ENCODE peak calls at places on chromosome 9, in five cellular contexts. O is esophagus squamous epithelium, H is breast epithelium, B is uterus, D is coronary artery. N is an unnamed sample.

GRCh38 chr9:27626629-27627564 is 53.6 kb upstream of the C9orf72 start:
- DNase-seq in O (no peak), H (no peak), B (no peak), D (no peak), N (no peak)

GRCh38 chr9:94692601-94693000 is 33.9 kb upstream of the AOPEP start:
- DNase-seq in O (no peak), H (no peak), B (no peak), D (no peak), N (no peak)

GRCh38 chr9:129757045-129757444 is 4.2 kb upstream of the PTGES start:
- DNase-seq in O (no peak), H (no peak), B (no peak), D (no peak), N (no peak)

GRCh38 chr9:134475051-134475790 is 149.0 kb downstream of the RXRA start:
- DNase-seq in O (no peak), H (no peak), B (peak; percentile 83), D (no peak), N (no peak)

GRCh38 chr9:7081065-7081600 is 323.4 kb downstream of the KDM4C start:
- DNase-seq in O (no peak), H (no peak), B (no peak), D (no peak), N (no peak)

GRCh38 chr9:33408087-33408486 is 5.7 kb upstream of the AQP7 start:
- DNase-seq in O (no peak), H (no peak), B (no peak), D (no peak), N (no peak)

GRCh38 chr9:5193345-5193744 is 7.9 kb upstream of the INSL6 start:
- DNase-seq in O (no peak), H (no peak), B (no peak), D (no peak), N (no peak)

GRCh38 chr9:126456396-126456795 is 129.8 kb downstream of the MVB12B start:
- DNase-seq in O (no peak), H (no peak), B (no peak), D (peak; percentile 19), N (no peak)

GRCh38 chr9:34279431-34279830 is 49.6 kb downstream of the KIF24 start:
- DNase-seq in O (no peak), H (no peak), B (peak; percentile 22), D (no peak), N (no peak)

GRCh38 chr9:85237478-85237877 is 504.3 kb downstream of the AGTPBP1 start:
- DNase-seq in O (no peak), H (no peak), B (no peak), D (no peak), N (no peak)

GRCh38 chr9:122348288-122348777 is 22.5 kb upstream of the PTGS1 start:
- DNase-seq in O (no peak), H (no peak), B (no peak), D (no peak), N (no peak)

GRCh38 chr9:116149844-116150243 is 3.7 kb upstream of the PAPPA start:
- DNase-seq in O (no peak), H (no peak), B (no peak), D (no peak), N (no peak)

GRCh38 chr9:134575103-134575816 is 66.3 kb upstream of the COL5A1 start:
- DNase-seq in O (no peak), H (no peak), B (no peak), D (peak; percentile 26), N (peak; percentile 59)

GRCh38 chr9:123331303-123331702 is 24.7 kb upstream of the CRB2 start:
- DNase-seq in O (no peak), H (no peak), B (no peak), D (no peak), N (no peak)

GRCh38 chr9:100267211-100267610 is 85.5 kb downstream of the TEX10 start:
- DNase-seq in O (no peak), H (no peak), B (no peak), D (no peak), N (no peak)
- H3K27ac ChIP-seq in O (no peak overlapping the region), H (no peak overlapping the region), B (no peak overlapping the region), D (no peak overlapping the region), N (no peak overlapping the region)

GRCh38 chr9:107274953-107275422 is 8.1 kb upstream of the RAD23B start:
- DNase-seq in O (no peak), H (no peak), B (no peak), D (no peak), N (no peak)

GRCh38 chr9:107275530-107275929 is 7.5 kb upstream of the RAD23B start:
- DNase-seq in O (no peak), H (no peak), B (no peak), D (no peak), N (no peak)

GRCh38 chr9:107276966-107277710 is 5.9 kb upstream of the RAD23B start:
- DNase-seq in O (no peak), H (no peak), B (no peak), D (no peak), N (no peak)

GRCh38 chr9:107273634-107274033 is 9.4 kb upstream of the RAD23B start:
- DNase-seq in O (no peak), H (no peak), B (no peak), D (no peak), N (no peak)

GRCh38 chr9:107274096-107274495 is 9.0 kb upstream of the RAD23B start:
- DNase-seq in O (no peak), H (no peak), B (no peak), D (no peak), N (no peak)
- TF ChIP-seq CTCF in O (no peak), H (no peak), B (no peak), D (no peak), N (no peak)

GRCh38 chr9:120874861-120875565 is 2.0 kb downstream of the PHF19 start:
- DNase-seq in O (no peak), H (no peak), B (no peak), D (no peak), N (no peak)

GRCh38 chr9:120872775-120873502 is 4.0 kb downstream of the PHF19 start:
- DNase-seq in O (no peak), H (no peak), B (no peak), D (no peak), N (no peak)

GRCh38 chr9:120874226-120874839 is 2.7 kb downstream of the PHF19 start:
- DNase-seq in O (no peak), H (no peak), B (no peak), D (no peak), N (no peak)

GRCh38 chr9:120875643-120875953 is 1.4 kb downstream of the PHF19 start:
- DNase-seq in O (no peak), H (no peak), B (no peak), D (no peak), N (no peak)

GRCh38 chr9:120873512-120873911 is 3.5 kb downstream of the PHF19 start:
- DNase-seq in O (no peak), H (no peak), B (no peak), D (no peak), N (no peak)
- H3K27ac ChIP-seq in O (peak overlapping the region; percentile 64), H (no peak overlapping the region), B (no peak overlapping the region), D (no peak overlapping the region), N (no peak overlapping the region)

GRCh38 chr9:114240647-114241558 is 82.0 kb upstream of the ORM1 start:
- DNase-seq in O (no peak), H (no peak), B (no peak), D (no peak), N (no peak)

GRCh38 chr9:114238471-114238870 is 83.1 kb downstream of the COL27A1 start:
- DNase-seq in O (no peak), H (no peak), B (no peak), D (peak; percentile 80), N (no peak)

GRCh38 chr9:114237781-114238180 is 82.4 kb downstream of the COL27A1 start:
- DNase-seq in O (no peak), H (no peak), B (no peak), D (no peak), N (no peak)

GRCh38 chr9:114240216-114240615 is 82.7 kb upstream of the ORM1 start:
- DNase-seq in O (no peak), H (no peak), B (no peak), D (no peak), N (no peak)

GRCh38 chr9:114238919-114239879 is 83.7 kb upstream of the ORM1 start:
- DNase-seq in O (no peak), H (no peak), B (no peak), D (no peak), N (no peak)
- TF ChIP-seq CTCF in O (no peak), H (no peak), B (no peak), D (no peak), N (no peak)

GRCh38 chr9:137293482-137294090 is 8.5 kb downstream of the NRARP start:
- DNase-seq in O (no peak), H (no peak), B (no peak), D (no peak), N (no peak)
- H3K27ac ChIP-seq in O (no peak overlapping the region), H (no peak overlapping the region), B (no peak overlapping the region), D (no peak overlapping the region), N (no peak overlapping the region)

GRCh38 chr9:93522736-93523135 is 53.6 kb upstream of the PHF2 start:
- DNase-seq in O (no peak), H (no peak), B (no peak), D (no peak), N (no peak)

GRCh38 chr9:93517331-93517730 is 59.1 kb upstream of the PHF2 start:
- DNase-seq in O (no peak), H (no peak), B (no peak), D (no peak), N (no peak)

GRCh38 chr9:93525476-93525875 is 50.9 kb upstream of the PHF2 start:
- DNase-seq in O (no peak), H (no peak), B (no peak), D (no peak), N (no peak)

GRCh38 chr9:93523518-93524144 is 52.8 kb upstream of the PHF2 start:
- DNase-seq in O (no peak), H (no peak), B (no peak), D (no peak), N (no peak)

GRCh38 chr9:93520523-93520922 is 55.9 kb upstream of the PHF2 start:
- DNase-seq in O (no peak), H (no peak), B (no peak), D (no peak), N (no peak)
- TF ChIP-seq CTCF in O (no peak), H (no peak), B (no peak), D (no peak), N (no peak)

DNA sequence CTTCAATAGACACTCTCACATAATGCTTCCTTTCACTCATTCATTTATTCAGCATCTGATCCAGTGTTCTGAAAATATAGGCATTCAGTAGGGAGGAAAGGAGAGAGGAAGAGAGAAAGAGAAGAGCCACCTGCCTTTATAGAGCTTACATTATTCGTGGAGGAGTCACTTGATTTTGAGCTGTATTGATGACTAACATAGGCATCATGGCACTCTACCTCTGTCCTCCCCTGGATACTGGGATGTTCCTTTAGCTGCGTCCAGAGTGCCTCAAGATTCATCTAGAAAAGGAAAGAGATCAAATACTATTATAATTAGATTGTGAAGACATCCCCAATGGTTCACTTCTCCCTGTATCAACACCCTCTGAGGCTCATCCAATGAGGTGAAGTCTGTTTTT is 345.1 kb downstream of the SPATA31D1 start:
- DNase-seq in O (no peak), H (no peak), B (no peak), D (no peak), N (no peak)
- H3K27ac ChIP-seq in O (no peak overlapping the region), H (no peak overlapping the region), B (no peak overlapping the region), D (no peak overlapping the region), N (no peak overlapping the region)

N was measured in suprapubic skin.